ENCODE peak calls at places on chromosomes 2 and 18, in seven cellular contexts. Q is tibial nerve, U is fibroblast of lung, I is activated T-helper 1 cell treated with Interleukin-2 at 50 U/mL for 16 hours, X is globus pallidus, T is neural progenitor cell, Z is adipocyte. L is an unnamed sample.

GRCh38 chr2:108412995-108413726 is 35.4 kb downstream of the SULT1C4 start:
- DNase-seq in Q (no peak), U (peak), I (no peak), X (no peak), T (no peak), Z (peak), L (peak)

GRCh38 chr2:55133467-55134315 is 83.4 kb upstream of the RTN4 start:
- DNase-seq in Q (peak), U (peak), I (peak), X (peak), T (peak), Z (peak), L (peak)

GRCh38 chr18:33594799-33595198 is 16.8 kb downstream of the ASXL3 start:
- DNase-seq in Q (no peak), U (peak), I (no peak), X (no peak), T (no peak), Z (no peak), L (no peak)

GRCh38 chr2:182360012-182360662 is 66.7 kb downstream of the PDE1A start:
- DNase-seq in Q (peak), U (peak), I (no peak), X (no peak), T (no peak), Z (peak), L (peak)

GRCh38 chr2:48727560-48727959 is 28.0 kb downstream of the LHCGR start:
- DNase-seq in Q (no peak), U (no peak), I (no peak), X (no peak), T (no peak), Z (peak), L (peak)

GRCh38 chr18:50158866-50159653 is 35.9 kb downstream of the MYO5B start:
- DNase-seq in Q (no peak), U (no peak), I (no peak), X (no peak), T (peak), Z (no peak), L (no peak)

GRCh38 chr2:240328526-240328925 is 106.9 kb upstream of the GPC1 start:
- DNase-seq in Q (no peak), U (no peak), I (no peak), X (no peak), T (no peak), Z (no peak), L (no peak)

GRCh38 chr2:173881466-173881865 is 83.7 kb downstream of the SP3 start:
- DNase-seq in Q (peak), U (peak), I (no peak), X (no peak), T (no peak), Z (no peak), L (peak)

GRCh38 chr2:11610624-11611242 is 59.3 kb downstream of the NTSR2 start:
- DNase-seq in Q (no peak), U (no peak), I (no peak), X (no peak), T (no peak), Z (no peak), L (no peak)

GRCh38 chr2:180481998-180482397 is 474.9 kb upstream of the CWC22 start:
- DNase-seq in Q (no peak), U (no peak), I (no peak), X (no peak), T (no peak), Z (no peak), L (no peak)

GRCh38 chr2:222608081-222608480 is 47.8 kb downstream of the FARSB start:
- DNase-seq in Q (no peak), U (no peak), I (no peak), X (no peak), T (no peak), Z (no peak), L (no peak)

GRCh38 chr2:190504912-190505311 is 29.6 kb downstream of the NEMP2 start:
- DNase-seq in Q (no peak), U (no peak), I (no peak), X (no peak), T (no peak), Z (no peak), L (no peak)

GRCh38 chr2:10385501-10385900 is 62.6 kb downstream of the ODC1 start:
- DNase-seq in Q (no peak), U (no peak), I (no peak), X (no peak), T (peak), Z (no peak), L (no peak)

L was measured in cardiac fibroblast.